ENCODE peak calls at places on chromosomes 11 and 22, in five cellular contexts. G is kidney, M is BE2C, F is MM.1S, B is hepatocyte. L is an unnamed sample.

GRCh38 chr22:24582111-24582814 is 10.6 kb downstream of the LRRC75B start:
- DNase-seq in B (no peak), M (no peak), G (peak; percentile 48), F (no peak), L (peak; percentile 56)

GRCh38 chr11:68374531-68374930 is 62.1 kb downstream of the LRP5 start:
- DNase-seq in M (no peak), B (no peak), F (no peak), G (no peak), L (no peak)

GRCh38 chr11:47111318-47111804 is 65.3 kb downstream of the ARFGAP2 start:
- DNase-seq in G (no peak), B (no peak), F (no peak), M (no peak), L (no peak)

GRCh38 chr22:27879923-27880322 is 39.1 kb downstream of the PITPNB start:
- DNase-seq in G (no peak), B (peak; percentile 50), F (peak; percentile 39), M (peak; percentile 54), L (no peak)

GRCh38 chr11:62324738-62325556 is 12.3 kb upstream of the ASRGL1 start:
- DNase-seq in M (peak; percentile 60), G (no peak), B (peak; percentile 50), F (peak; percentile 26), L (no peak)

GRCh38 chr11:115497303-115497702 is 6.9 kb downstream of the CADM1 start:
- DNase-seq in M (no peak), B (no peak), F (peak; percentile 89), G (no peak), L (no peak)

GRCh38 chr11:129223260-129223659 is 31.1 kb upstream of the ARHGAP32 start:
- DNase-seq in F (no peak), B (no peak), G (no peak), M (no peak), L (no peak)

GRCh38 chr11:2982214-2982613 is 9.9 kb downstream of the NAP1L4 start:
- DNase-seq in B (no peak), M (no peak), G (no peak), F (no peak), L (no peak)

GRCh38 chr11:57792060-57792541 is 30.5 kb downstream of the CTNND1 start:
- DNase-seq in G (peak; percentile 89), F (no peak), M (no peak), B (no peak), L (no peak)

GRCh38 chr11:128757235-128757711 is 63.4 kb downstream of the FLI1 start:
- DNase-seq in F (peak; percentile 97), M (no peak), B (no peak), G (no peak), L (no peak)

GRCh38 chr11:69650832-69651344 is 9.9 kb downstream of the CCND1 start:
- DNase-seq in B (no peak), F (no peak), G (peak; percentile 66), M (no peak), L (peak; percentile 88)

GRCh38 chr11:66126808-66127555 is 56.9 kb downstream of the PACS1 start:
- DNase-seq in M (peak; percentile 31), G (peak; percentile 80), F (no peak), B (peak; percentile 65), L (no peak)

GRCh38 chr11:103682318-103683184 is 353.9 kb upstream of the DDI1 start:
- DNase-seq in F (peak; percentile 71), B (peak; percentile 79), G (no peak), M (peak; percentile 67), L (no peak)

GRCh38 chr11:69646493-69647201 is 5.7 kb downstream of the CCND1 start:
- DNase-seq in F (no peak), B (no peak), G (peak; percentile 70), M (peak; percentile 44), L (peak; percentile 66)

GRCh38 chr11:12128191-12128841 is 17.9 kb downstream of the MICAL2 start:
- DNase-seq in M (no peak), G (no peak), F (no peak), B (no peak), L (no peak)

GRCh38 chr11:76666830-76667229 is 3.7 kb downstream of the LRRC32 start:
- DNase-seq in G (no peak), F (no peak), M (peak; percentile 0), B (no peak), L (peak; percentile 4)

GRCh38 chr11:121566279-121567168 is 113.8 kb upstream of the SORL1-AS1 start:
- DNase-seq in F (no peak), G (no peak), M (no peak), B (no peak), L (no peak)

GRCh38 chr11:82225930-82226329 is 507.7 kb downstream of the FAM181B start:
- DNase-seq in B (no peak), G (no peak), M (no peak), F (peak; percentile 9), L (no peak)

GRCh38 chr11:235180-235997 is 753 bp downstream of the SIRT3 start:
- DNase-seq in G (no peak), M (no peak), F (no peak), B (no peak), L (no peak)

GRCh38 chr22:45204751-45205623 is 35.7 kb downstream of the KIAA0930 start:
- DNase-seq in G (no peak), B (no peak), M (no peak), F (no peak), L (peak; percentile 64)

GRCh38 chr11:130452941-130453340 is 4.5 kb downstream of the ADAMTS15 start:
- DNase-seq in M (no peak), G (peak; percentile 80), F (no peak), B (no peak), L (no peak)

GRCh38 chr11:33567004-33567403 is 133.6 kb downstream of the C11orf91 start:
- DNase-seq in B (no peak), M (no peak), G (no peak), F (no peak), L (no peak)

GRCh38 chr11:11533751-11534150 is 88.1 kb downstream of the GALNT18 start:
- DNase-seq in G (no peak), M (peak; percentile 61), B (no peak), F (no peak), L (no peak)

GRCh38 chr11:13486926-13487660 is 8.7 kb downstream of the PTH start:
- DNase-seq in B (peak; percentile 44), F (no peak), G (peak; percentile 83), M (peak; percentile 64), L (no peak)

GRCh38 chr11:13487661-13488030 is 8.2 kb downstream of the PTH start:
- DNase-seq in B (no peak), G (no peak), F (no peak), M (no peak), L (no peak)
- TF ChIP-seq CTCF in B (peak; percentile 21), G (no peak), F (peak; percentile 25), M (no peak), L (no peak)

GRCh38 chr11:19326499-19326898 is 85.8 kb upstream of the E2F8 start:
- DNase-seq in G (no peak), B (no peak), F (peak; percentile 52), M (no peak), L (no peak)

GRCh38 chr11:19327280-19327679 is 86.5 kb upstream of the E2F8 start:
- DNase-seq in G (no peak), F (no peak), M (no peak), B (no peak), L (no peak)

GRCh38 chr11:19321351-19321750 is 80.6 kb upstream of the E2F8 start:
- DNase-seq in B (no peak), G (no peak), M (no peak), F (no peak), L (no peak)

GRCh38 chr11:19320764-19321163 is 80.0 kb upstream of the E2F8 start:
- DNase-seq in B (no peak), G (no peak), F (no peak), M (no peak), L (no peak)

DNA sequence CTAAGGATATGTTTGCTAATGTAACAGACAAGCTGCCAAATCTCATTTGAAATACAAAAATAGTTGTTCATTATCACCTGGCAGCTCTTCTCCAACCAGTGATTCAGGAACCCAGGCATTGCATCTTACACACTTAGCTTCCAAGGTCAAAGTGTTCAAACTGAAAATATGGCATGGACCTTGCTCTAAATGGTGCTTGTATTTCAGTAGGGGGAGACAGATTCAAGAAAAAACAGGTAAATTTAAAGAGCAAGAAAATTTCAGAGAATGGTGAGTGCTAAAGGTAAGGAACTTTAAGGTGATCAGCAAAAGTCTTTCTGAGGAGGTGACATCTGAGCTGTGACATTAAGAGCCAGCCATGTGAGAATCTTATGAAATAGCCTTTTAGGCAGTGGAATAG is 82.8 kb upstream of the E2F8 start:
- DNase-seq in F (peak; percentile 43), G (no peak), M (no peak), B (no peak), L (no peak)
- TF ChIP-seq CTCF in F (peak; percentile 58), G (no peak), M (no peak), B (no peak), L (peak; percentile 49)

GRCh38 chr11:95650271-95650670 is 139.3 kb downstream of the FAM76B start:
- DNase-seq in M (no peak), G (no peak), B (no peak), F (no peak), L (no peak)

GRCh38 chr11:95647805-95648379 is 141.7 kb downstream of the FAM76B start:
- DNase-seq in F (no peak), M (no peak), B (no peak), G (no peak), L (no peak)

GRCh38 chr11:95653099-95653498 is 136.5 kb downstream of the FAM76B start:
- DNase-seq in F (no peak), M (no peak), B (no peak), G (no peak), L (no peak)

GRCh38 chr11:95655544-95655943 is 134.0 kb downstream of the FAM76B start:
- DNase-seq in B (no peak), M (no peak), G (no peak), F (no peak), L (no peak)

DNA sequence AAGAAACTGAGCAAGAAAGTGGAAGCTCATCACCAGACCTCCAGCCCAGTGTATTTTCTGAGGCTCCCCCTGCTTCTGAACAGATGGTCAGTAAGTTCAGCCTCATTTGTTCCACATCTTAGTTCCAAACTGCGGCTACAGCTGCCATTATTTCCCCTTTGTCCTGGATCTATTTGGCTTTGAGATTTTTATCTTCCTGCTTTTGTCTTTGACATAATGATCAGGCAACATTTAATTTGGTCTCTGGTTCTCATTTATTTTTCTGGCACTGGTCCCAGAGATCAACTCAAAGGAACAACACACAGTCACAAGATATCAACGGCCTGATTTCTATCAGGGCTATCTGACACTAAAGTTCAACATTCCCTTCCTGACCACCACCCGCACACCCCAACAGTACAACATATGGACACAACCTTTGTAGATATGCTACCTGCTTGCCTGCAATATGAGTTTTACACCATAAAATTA is 137.5 kb downstream of the FAM76B start:
- DNase-seq in M (peak; percentile 59), B (no peak), G (no peak), F (no peak), L (no peak)
- TF ChIP-seq CTCF in M (no peak), B (no peak), G (no peak), F (no peak), L (no peak)

GRCh38 chr11:67345949-67346819 is 7.2 kb downstream of the POLD4 start:
- DNase-seq in F (peak; percentile 49), B (peak; percentile 78), G (no peak), M (no peak), L (no peak)
- TF ChIP-seq CTCF in F (peak; percentile 94), B (peak; percentile 73), G (peak; percentile 64), M (peak; percentile 90), L (peak; percentile 85)

L was measured in chondrocyte.